ENCODE peak calls at places on chromosomes 11 and 22, in six cellular contexts. F is Daoy; X is NCI-H1092; P is activated T-cell treated with anti-CD3 and anti-CD28 coated beads, Interleukin-2, amount 50 U/mL, for 72 hours; C is HCEC 1CT; Y is OCI-M1. S is an unnamed sample.

GRCh38 chr22:46425011-46425410 is 89.5 kb downstream of the TRMU start:
- DNase-seq in X (no peak), P (no peak), Y (no peak), F (peak), C (peak), S (peak)

GRCh38 chr11:71391786-71392185 is 56.4 kb downstream of the DHCR7 start:
- DNase-seq in X (no peak), C (no peak), P (no peak), F (no peak), Y (no peak), S (no peak)

GRCh38 chr22:18145676-18146388 is 4.1 kb upstream of the USP18 start:
- DNase-seq in Y (no peak), F (no peak), X (no peak), C (no peak), P (no peak), S (no peak)

GRCh38 chr11:110251837-110252236 is 44.6 kb downstream of the RDX start:
- DNase-seq in F (peak), Y (peak), X (no peak), P (no peak), C (peak), S (peak)

GRCh38 chr11:71927813-71928738 is at the start of gene XNDC1N:
- DNase-seq in C (peak), X (peak), F (peak), Y (peak), P (peak), S (peak)

GRCh38 chr11:131408011-131408640 is 37.7 kb downstream of the NTM start:
- DNase-seq in X (no peak), P (no peak), C (peak), F (peak), Y (peak), S (peak)

GRCh38 chr11:19711911-19712280 is 741 bp upstream of the NAV2 start:
- DNase-seq in C (no peak), X (no peak), P (peak), F (no peak), Y (no peak), S (no peak)

GRCh38 chr11:86440305-86440716 is 65.6 kb downstream of the CCDC81 start:
- DNase-seq in C (peak), Y (no peak), F (no peak), P (no peak), X (no peak), S (peak)

GRCh38 chr11:121237686-121238658 is 54.6 kb upstream of the SC5D start:
- DNase-seq in Y (no peak), X (no peak), F (peak), P (peak), C (peak), S (peak)

GRCh38 chr11:83070878-83071640 is 638 bp downstream of the RAB30 start:
- DNase-seq in F (no peak), Y (peak), X (peak), C (peak), P (peak), S (peak)

GRCh38 chr11:61495801-61496601 is 12.5 kb upstream of the LRRC10B start:
- DNase-seq in P (no peak), C (no peak), Y (no peak), F (no peak), X (peak), S (no peak)

GRCh38 chr11:117618956-117619355 is 178.1 kb downstream of the DSCAML1 start:
- DNase-seq in X (peak), P (no peak), F (no peak), C (no peak), Y (no peak), S (no peak)

GRCh38 chr11:27497284-27497866 is 9.2 kb downstream of the LIN7C start:
- DNase-seq in X (no peak), F (no peak), Y (peak), P (no peak), C (peak), S (peak)

GRCh38 chr22:38418589-38418988 is 36.4 kb downstream of the KCNJ4 start:
- DNase-seq in F (no peak), P (no peak), X (no peak), Y (no peak), C (no peak), S (no peak)

GRCh38 chr11:128290106-128290840 is 297.1 kb downstream of the ETS1 start:
- DNase-seq in P (peak), F (peak), X (peak), Y (peak), C (peak), S (peak)

GRCh38 chr22:26429458-26430238 is 588 bp downstream of the ASPHD2 start:
- DNase-seq in Y (no peak), X (no peak), F (no peak), C (no peak), P (peak), S (no peak)

GRCh38 chr22:36769541-36769940 is 6.4 kb downstream of the IFT27 start:
- DNase-seq in Y (no peak), F (no peak), P (no peak), C (no peak), X (no peak), S (no peak)

GRCh38 chr11:100269511-100269910 is 417.6 kb upstream of the ARHGAP42 start:
- DNase-seq in C (no peak), Y (no peak), P (no peak), F (no peak), X (no peak), S (no peak)

GRCh38 chr11:10628506-10629236 is 60.2 kb upstream of the LYVE1 start:
- DNase-seq in X (no peak), F (no peak), Y (no peak), C (no peak), P (no peak), S (no peak)

GRCh38 chr11:97990162-97990920 is 1030.4 kb upstream of the CNTN5 start:
- DNase-seq in P (no peak), F (no peak), C (no peak), Y (peak), X (no peak), S (peak)

GRCh38 chr22:23705358-23705757 is 14.5 kb downstream of the RGL4 start:
- DNase-seq in X (no peak), Y (no peak), F (no peak), C (no peak), P (peak), S (no peak)

GRCh38 chr11:88603499-88603898 is 266.0 kb upstream of the CTSC start:
- DNase-seq in Y (no peak), C (no peak), P (no peak), X (no peak), F (no peak), S (peak)